ENCODE peak calls at places on chromosomes 6 and 20, in seven cellular contexts. One of them, this sample, is unnamed.

GRCh38 chr6:170096803-170097504 is 193.9 kb downstream of the DLL1 start:
- DNase-seq in NCI-H1930: no peak
- DNase-seq in amygdala: no peak
- DNase-seq in GM20000: no peak
- DNase-seq in GM13977: no peak
- DNase-seq in activated effector memory CD4-positive, alpha-beta T cell treated with anti-CD3 and anti-CD28 coated beads, Interleukin-2, amount 50 U/mL, for 16 hours: peak
- DNase-seq in activated naive CD8-positive, alpha-beta T cell treated with anti-CD3 and anti-CD28 coated beads, Interleukin-2, amount 50 U/mL, for 24 hours: no peak
- DNase-seq in this sample: no peak

GRCh38 chr20:52761867-52762266 is 210.3 kb upstream of the TSHZ2 start:
- DNase-seq in NCI-H1930: no peak
- DNase-seq in amygdala: no peak
- DNase-seq in GM20000: no peak
- DNase-seq in GM13977: no peak
- DNase-seq in activated effector memory CD4-positive, alpha-beta T cell treated with anti-CD3 and anti-CD28 coated beads, Interleukin-2, amount 50 U/mL, for 16 hours: no peak
- DNase-seq in activated naive CD8-positive, alpha-beta T cell treated with anti-CD3 and anti-CD28 coated beads, Interleukin-2, amount 50 U/mL, for 24 hours: no peak
- DNase-seq in this sample: no peak

GRCh38 chr20:11232249-11232648 is 558.5 kb upstream of the JAG1 start:
- DNase-seq in NCI-H1930: no peak
- DNase-seq in amygdala: no peak
- DNase-seq in GM20000: no peak
- DNase-seq in GM13977: no peak
- DNase-seq in activated effector memory CD4-positive, alpha-beta T cell treated with anti-CD3 and anti-CD28 coated beads, Interleukin-2, amount 50 U/mL, for 16 hours: no peak
- DNase-seq in activated naive CD8-positive, alpha-beta T cell treated with anti-CD3 and anti-CD28 coated beads, Interleukin-2, amount 50 U/mL, for 24 hours: no peak
- DNase-seq in this sample: no peak

GRCh38 chr20:62891111-62891510 is 29.5 kb upstream of the TCFL5 start:
- DNase-seq in NCI-H1930: no peak
- DNase-seq in amygdala: no peak
- DNase-seq in GM20000: no peak
- DNase-seq in GM13977: no peak
- DNase-seq in activated effector memory CD4-positive, alpha-beta T cell treated with anti-CD3 and anti-CD28 coated beads, Interleukin-2, amount 50 U/mL, for 16 hours: peak
- DNase-seq in activated naive CD8-positive, alpha-beta T cell treated with anti-CD3 and anti-CD28 coated beads, Interleukin-2, amount 50 U/mL, for 24 hours: no peak
- DNase-seq in this sample: no peak

GRCh38 chr6:105757512-105758200 is 328.5 kb upstream of the PRDM1 start:
- DNase-seq in NCI-H1930: no peak
- DNase-seq in amygdala: no peak
- DNase-seq in GM20000: peak
- DNase-seq in GM13977: peak
- DNase-seq in activated effector memory CD4-positive, alpha-beta T cell treated with anti-CD3 and anti-CD28 coated beads, Interleukin-2, amount 50 U/mL, for 16 hours: no peak
- DNase-seq in activated naive CD8-positive, alpha-beta T cell treated with anti-CD3 and anti-CD28 coated beads, Interleukin-2, amount 50 U/mL, for 24 hours: no peak
- DNase-seq in this sample: no peak

GRCh38 chr20:21981607-21982344 is 276.3 kb downstream of the PAX1 start:
- DNase-seq in NCI-H1930: no peak
- DNase-seq in amygdala: no peak
- DNase-seq in GM20000: no peak
- DNase-seq in GM13977: no peak
- DNase-seq in activated effector memory CD4-positive, alpha-beta T cell treated with anti-CD3 and anti-CD28 coated beads, Interleukin-2, amount 50 U/mL, for 16 hours: no peak
- DNase-seq in activated naive CD8-positive, alpha-beta T cell treated with anti-CD3 and anti-CD28 coated beads, Interleukin-2, amount 50 U/mL, for 24 hours: no peak
- DNase-seq in this sample: no peak

GRCh38 chr6:100202417-100203194 is 208.6 kb upstream of the MCHR2 start:
- DNase-seq in NCI-H1930: no peak
- DNase-seq in amygdala: no peak
- DNase-seq in GM20000: no peak
- DNase-seq in GM13977: no peak
- DNase-seq in activated effector memory CD4-positive, alpha-beta T cell treated with anti-CD3 and anti-CD28 coated beads, Interleukin-2, amount 50 U/mL, for 16 hours: no peak
- DNase-seq in activated naive CD8-positive, alpha-beta T cell treated with anti-CD3 and anti-CD28 coated beads, Interleukin-2, amount 50 U/mL, for 24 hours: no peak
- DNase-seq in this sample: no peak

GRCh38 chr6:36934868-36935267 is 19.7 kb upstream of the PI16 start:
- DNase-seq in NCI-H1930: no peak
- DNase-seq in amygdala: no peak
- DNase-seq in GM20000: no peak
- DNase-seq in GM13977: no peak
- DNase-seq in activated effector memory CD4-positive, alpha-beta T cell treated with anti-CD3 and anti-CD28 coated beads, Interleukin-2, amount 50 U/mL, for 16 hours: no peak
- DNase-seq in activated naive CD8-positive, alpha-beta T cell treated with anti-CD3 and anti-CD28 coated beads, Interleukin-2, amount 50 U/mL, for 24 hours: no peak
- DNase-seq in this sample: no peak

GRCh38 chr6:130381012-130381411 is 15.2 kb downstream of the TMEM200A start:
- DNase-seq in NCI-H1930: no peak
- DNase-seq in amygdala: no peak
- DNase-seq in GM20000: no peak
- DNase-seq in GM13977: no peak
- DNase-seq in activated effector memory CD4-positive, alpha-beta T cell treated with anti-CD3 and anti-CD28 coated beads, Interleukin-2, amount 50 U/mL, for 16 hours: no peak
- DNase-seq in activated naive CD8-positive, alpha-beta T cell treated with anti-CD3 and anti-CD28 coated beads, Interleukin-2, amount 50 U/mL, for 24 hours: no peak
- DNase-seq in this sample: no peak

GRCh38 chr6:20692023-20692422 is 157.8 kb downstream of the CDKAL1 start:
- DNase-seq in NCI-H1930: no peak
- DNase-seq in amygdala: no peak
- DNase-seq in GM20000: no peak
- DNase-seq in GM13977: no peak
- DNase-seq in activated effector memory CD4-positive, alpha-beta T cell treated with anti-CD3 and anti-CD28 coated beads, Interleukin-2, amount 50 U/mL, for 16 hours: no peak
- DNase-seq in activated naive CD8-positive, alpha-beta T cell treated with anti-CD3 and anti-CD28 coated beads, Interleukin-2, amount 50 U/mL, for 24 hours: no peak
- DNase-seq in this sample: no peak

GRCh38 chr6:93036835-93037234 is 382.5 kb downstream of the EPHA7 start:
- DNase-seq in NCI-H1930: no peak
- DNase-seq in amygdala: no peak
- DNase-seq in GM20000: peak
- DNase-seq in GM13977: peak
- DNase-seq in activated effector memory CD4-positive, alpha-beta T cell treated with anti-CD3 and anti-CD28 coated beads, Interleukin-2, amount 50 U/mL, for 16 hours: no peak
- DNase-seq in activated naive CD8-positive, alpha-beta T cell treated with anti-CD3 and anti-CD28 coated beads, Interleukin-2, amount 50 U/mL, for 24 hours: no peak
- DNase-seq in this sample: no peak

This sample was measured in Jurkat, Clone E6-1.